ENCODE peak calls at places on chromosomes 16 and 17, in five cellular contexts. U, Y, B, Q and K are unnamed samples.

GRCh38 chr16:78882150-78882549 is 718.4 kb downstream of the MAF start:
- DNase-seq in Y (no peak), U (no peak), B (no peak), Q (no peak), K (no peak)

GRCh38 chr17:68512967-68513474 is 791 bp downstream of the PRKAR1A start:
- DNase-seq in Q (no peak), Y (no peak), B (peak; percentile 55), U (peak; percentile 17), K (no peak)

GRCh38 chr17:2723505-2723996 is 12.0 kb upstream of the CLUH start:
- DNase-seq in Q (no peak), Y (no peak), B (no peak), U (no peak), K (no peak)

GRCh38 chr17:30158896-30159625 is 42.4 kb downstream of the NSRP1 start:
- DNase-seq in Y (no peak), U (no peak), B (no peak), Q (no peak), K (no peak)

GRCh38 chr17:9116311-9116820 is 95.1 kb downstream of the NTN1 start:
- DNase-seq in B (peak; percentile 54), Q (no peak), Y (no peak), U (no peak), K (no peak)

GRCh38 chr17:45265823-45266222 is 3.9 kb upstream of the SPATA32 start:
- DNase-seq in Q (no peak), Y (no peak), B (no peak), U (no peak), K (no peak)

GRCh38 chr17:82776454-82776853 is 24.6 kb downstream of the TBCD start:
- DNase-seq in B (no peak), Y (peak; percentile 61), Q (no peak), U (no peak), K (no peak)

GRCh38 chr17:8163978-8164814 is 1.4 kb upstream of the VAMP2 start:
- DNase-seq in U (no peak), B (peak; percentile 75), Q (peak; percentile 48), Y (peak; percentile 88), K (no peak)

GRCh38 chr16:58002936-58003335 is 1.7 kb downstream of the USB1 start:
- DNase-seq in U (no peak), Y (no peak), Q (no peak), B (no peak), K (no peak)